ENCODE peak calls at places on chromosomes 12 and 14, in seven cellular contexts. L is fibroblast of pulmonary artery, P is mucosa of descending colon, S is lung, C is fibroblast of mammary gland, R is astrocyte of the spinal cord, I is keratinocyte. D is an unnamed sample.

GRCh38 chr12:52070243-52070925 is 606 bp downstream of the ATG101 start:
- DNase-seq in L (no peak), P (no peak), S (no peak), C (no peak), R (no peak), I (no peak), D (peak)

GRCh38 chr12:121799175-121799841 is 4.5 kb upstream of the SETD1B start:
- DNase-seq in L (peak), P (peak), S (peak), C (peak), R (peak), I (no peak), D (peak)

GRCh38 chr14:37340353-37340752 is 142.6 kb downstream of the MIPOL1 start:
- DNase-seq in L (no peak), P (no peak), S (no peak), C (no peak), R (no peak), I (no peak), D (no peak)

GRCh38 chr12:101670007-101670671 is 27.3 kb upstream of the CHPT1 start:
- DNase-seq in L (peak), P (no peak), S (peak), C (peak), R (peak), I (no peak), D (peak)

GRCh38 chr12:120498870-120499515 is 3.1 kb downstream of the DYNLL1 start:
- DNase-seq in L (no peak), P (no peak), S (no peak), C (no peak), R (no peak), I (no peak), D (no peak)

GRCh38 chr12:34599530-34600513 is 577.5 kb downstream of the ALG10 start:
- DNase-seq in L (no peak), P (peak), S (peak), C (no peak), R (no peak), I (no peak), D (no peak)

GRCh38 chr14:52267501-52268190 is at the start of gene PTGDR:
- DNase-seq in L (peak), P (peak), S (no peak), C (peak), R (peak), I (no peak), D (no peak)

GRCh38 chr12:47068539-47068938 is 10.9 kb upstream of the PCED1B start:
- DNase-seq in L (no peak), P (no peak), S (no peak), C (peak), R (peak), I (no peak), D (no peak)

GRCh38 chr14:51527073-51527472 is 124.6 kb upstream of the FRMD6 start:
- DNase-seq in L (peak), P (no peak), S (no peak), C (peak), R (peak), I (no peak), D (peak)

GRCh38 chr12:102741196-102741595 is 175.8 kb downstream of the PAH start:
- DNase-seq in L (no peak), P (no peak), S (no peak), C (no peak), R (no peak), I (no peak), D (no peak)

GRCh38 chr12:133165776-133166175 is 15.5 kb upstream of the ZNF268 start:
- DNase-seq in L (no peak), P (no peak), S (no peak), C (no peak), R (no peak), I (peak), D (no peak)

GRCh38 chr12:65823481-65824313 is 586 bp upstream of the HMGA2 start:
- DNase-seq in L (peak), P (peak), S (no peak), C (peak), R (no peak), I (no peak), D (peak)

GRCh38 chr12:107748472-107748871 is 12.5 kb downstream of the PRDM4 start:
- DNase-seq in L (peak), P (no peak), S (no peak), C (peak), R (peak), I (no peak), D (peak)

GRCh38 chr14:51780741-51781140 is 79.7 kb upstream of the GNG2 start:
- DNase-seq in L (peak), P (no peak), S (no peak), C (peak), R (no peak), I (no peak), D (peak)

GRCh38 chr12:34249271-34249670 is 227.0 kb downstream of the ALG10 start:
- DNase-seq in L (no peak), P (no peak), S (no peak), C (no peak), R (no peak), I (no peak), D (no peak)

GRCh38 chr12:116306536-116306935 is 29.0 kb upstream of the MED13L start:
- DNase-seq in L (no peak), P (no peak), S (no peak), C (no peak), R (no peak), I (no peak), D (no peak)

GRCh38 chr14:86038401-86038985 is 508.5 kb downstream of the FLRT2 start:
- DNase-seq in L (peak), P (no peak), S (peak), C (peak), R (peak), I (no peak), D (peak)

GRCh38 chr14:67429651-67430205 is 17.8 kb upstream of the PLEK2 start:
- DNase-seq in L (no peak), P (no peak), S (no peak), C (no peak), R (no peak), I (no peak), D (peak)

GRCh38 chr12:129893691-129894090 is 10.1 kb downstream of the TMEM132D start:
- DNase-seq in L (no peak), P (no peak), S (no peak), C (no peak), R (no peak), I (no peak), D (no peak)

GRCh38 chr12:3275171-3276041 is 198.2 kb downstream of the TSPAN9 start:
- DNase-seq in L (peak), P (no peak), S (peak), C (peak), R (peak), I (peak), D (peak)

GRCh38 chr12:8681129-8681902 is 16.5 kb upstream of the RIMKLB start:
- DNase-seq in L (peak), P (no peak), S (peak), C (peak), R (peak), I (peak), D (peak)

GRCh38 chr14:61434315-61434714 is 112.9 kb downstream of the PRKCH start:
- DNase-seq in L (no peak), P (no peak), S (no peak), C (no peak), R (peak), I (no peak), D (no peak)

GRCh38 chr14:101241807-101242278 is 319.5 kb upstream of the DIO3 start:
- DNase-seq in L (no peak), P (no peak), S (no peak), C (no peak), R (no peak), I (no peak), D (no peak)

GRCh38 chr12:82838123-82838522 is 151.4 kb downstream of the TMTC2 start:
- DNase-seq in L (no peak), P (no peak), S (no peak), C (no peak), R (no peak), I (no peak), D (no peak)

GRCh38 chr12:57008113-57008687 is 1.9 kb upstream of the ZBTB39 start:
- DNase-seq in L (peak), P (no peak), S (no peak), C (peak), R (peak), I (no peak), D (peak)

GRCh38 chr12:130818381-130819247 is 20.4 kb downstream of the STX2 start:
- DNase-seq in L (peak), P (peak), S (peak), C (peak), R (peak), I (peak), D (peak)

GRCh38 chr12:104667139-104667538 is 210.4 kb downstream of the CHST11 start:
- DNase-seq in L (peak), P (no peak), S (peak), C (peak), R (no peak), I (no peak), D (peak)

GRCh38 chr14:100850841-100851585 is 25.1 kb downstream of the MEG3 start:
- DNase-seq in L (peak), P (peak), S (peak), C (no peak), R (no peak), I (peak), D (no peak)

GRCh38 chr12:76144253-76144564 is 59.7 kb upstream of the NAP1L1 start:
- DNase-seq in L (peak), P (no peak), S (no peak), C (peak), R (no peak), I (no peak), D (peak)

GRCh38 chr14:90453401-90453951 is 56.6 kb downstream of the CALM1 start:
- DNase-seq in L (peak), P (no peak), S (no peak), C (no peak), R (peak), I (no peak), D (no peak)

GRCh38 chr14:85991156-85991555 is 461.2 kb downstream of the FLRT2 start:
- DNase-seq in L (no peak), P (no peak), S (no peak), C (peak), R (no peak), I (no peak), D (peak)

GRCh38 chr12:54701940-54702592 is 53.9 kb upstream of the DCD start:
- DNase-seq in L (peak), P (no peak), S (no peak), C (peak), R (peak), I (no peak), D (peak)

GRCh38 chr14:24678801-24679247 is 44.8 kb upstream of the GZMB start:
- DNase-seq in L (peak), P (peak), S (peak), C (peak), R (peak), I (peak), D (peak)

GRCh38 chr12:104420868-104421267 is 35.9 kb upstream of the CHST11 start:
- DNase-seq in L (peak), P (no peak), S (no peak), C (no peak), R (no peak), I (no peak), D (no peak)

GRCh38 chr12:27237790-27238771 is 6.0 kb upstream of the STK38L start:
- DNase-seq in L (peak), P (no peak), S (no peak), C (peak), R (no peak), I (no peak), D (peak)
- H3K4me3 ChIP-seq in L (no peak), P (no peak), S (no peak), C (no peak), R (no peak), I (no peak), D (no peak)

DNA sequence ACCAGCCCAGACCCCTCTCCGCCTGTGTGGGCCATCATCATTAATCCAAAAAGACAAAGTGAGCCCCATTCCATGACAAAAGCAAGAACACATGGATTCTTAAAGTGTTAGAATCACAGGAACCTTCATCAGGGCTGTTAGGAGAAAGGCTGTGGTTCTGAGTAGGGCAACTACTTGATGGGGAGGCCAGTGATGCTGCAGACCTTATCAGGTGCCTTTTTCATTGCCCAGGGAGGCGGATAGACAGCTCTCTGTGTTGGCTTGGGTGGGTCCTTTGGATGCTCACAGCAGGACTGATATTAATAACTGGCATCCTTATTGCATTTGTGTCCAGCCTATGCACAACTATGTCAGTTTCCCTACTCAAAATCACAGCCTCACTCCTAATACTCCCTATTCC is 2.3 kb downstream of the HEBP1 start:
- DNase-seq in L (no peak), P (no peak), S (no peak), C (no peak), R (no peak), I (no peak), D (no peak)
- TF ChIP-seq CTCF in L (no peak), P (no peak), S (no peak), C (no peak), R (no peak), I (no peak), D (no peak)

DNA sequence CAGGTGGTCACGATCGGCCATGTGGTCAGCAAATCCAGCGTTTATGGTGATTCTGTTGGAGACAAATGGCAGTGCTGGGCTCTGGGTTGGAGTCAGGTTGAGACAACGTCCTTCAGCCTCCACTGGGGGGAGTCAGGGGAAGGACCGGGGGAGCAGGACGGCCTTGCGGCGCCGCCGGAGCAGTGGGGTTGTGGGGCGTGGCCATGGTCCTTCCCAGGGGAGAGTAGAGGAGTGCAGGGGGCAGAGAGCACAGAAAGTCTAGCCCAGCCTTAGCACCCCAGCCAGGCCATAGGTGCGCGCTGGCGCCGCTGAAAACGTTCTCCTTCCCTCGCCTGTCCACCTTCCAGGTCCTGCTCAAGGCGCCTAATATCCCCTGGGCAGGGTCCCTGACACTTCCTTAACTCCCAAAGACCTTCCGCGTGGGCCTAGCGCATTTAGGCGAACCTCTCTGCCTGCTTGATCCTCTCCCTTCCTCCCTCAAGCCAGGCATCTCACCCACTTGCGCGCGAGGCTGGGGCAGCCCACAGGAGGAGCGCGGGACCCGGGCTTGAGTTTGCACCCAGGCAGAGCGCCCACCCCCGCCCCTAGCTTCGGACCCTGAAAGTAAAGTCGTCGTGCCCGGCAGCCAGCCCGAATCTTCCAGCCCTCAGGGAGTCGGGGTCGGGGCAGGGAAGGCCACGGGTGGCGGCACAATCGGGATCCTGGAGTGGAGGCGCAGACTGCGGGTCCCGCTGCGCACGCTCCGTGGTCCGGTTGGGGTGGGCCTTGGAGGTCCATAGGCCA is 3.1 kb upstream of the KIF26A start:
- DNase-seq in L (peak), P (peak), S (no peak), C (peak), R (no peak), I (no peak), D (no peak)
- H3K4me3 ChIP-seq in L (no peak), P (no peak), S (no peak), C (no peak), R (no peak), I (no peak), D (no peak)

DNA sequence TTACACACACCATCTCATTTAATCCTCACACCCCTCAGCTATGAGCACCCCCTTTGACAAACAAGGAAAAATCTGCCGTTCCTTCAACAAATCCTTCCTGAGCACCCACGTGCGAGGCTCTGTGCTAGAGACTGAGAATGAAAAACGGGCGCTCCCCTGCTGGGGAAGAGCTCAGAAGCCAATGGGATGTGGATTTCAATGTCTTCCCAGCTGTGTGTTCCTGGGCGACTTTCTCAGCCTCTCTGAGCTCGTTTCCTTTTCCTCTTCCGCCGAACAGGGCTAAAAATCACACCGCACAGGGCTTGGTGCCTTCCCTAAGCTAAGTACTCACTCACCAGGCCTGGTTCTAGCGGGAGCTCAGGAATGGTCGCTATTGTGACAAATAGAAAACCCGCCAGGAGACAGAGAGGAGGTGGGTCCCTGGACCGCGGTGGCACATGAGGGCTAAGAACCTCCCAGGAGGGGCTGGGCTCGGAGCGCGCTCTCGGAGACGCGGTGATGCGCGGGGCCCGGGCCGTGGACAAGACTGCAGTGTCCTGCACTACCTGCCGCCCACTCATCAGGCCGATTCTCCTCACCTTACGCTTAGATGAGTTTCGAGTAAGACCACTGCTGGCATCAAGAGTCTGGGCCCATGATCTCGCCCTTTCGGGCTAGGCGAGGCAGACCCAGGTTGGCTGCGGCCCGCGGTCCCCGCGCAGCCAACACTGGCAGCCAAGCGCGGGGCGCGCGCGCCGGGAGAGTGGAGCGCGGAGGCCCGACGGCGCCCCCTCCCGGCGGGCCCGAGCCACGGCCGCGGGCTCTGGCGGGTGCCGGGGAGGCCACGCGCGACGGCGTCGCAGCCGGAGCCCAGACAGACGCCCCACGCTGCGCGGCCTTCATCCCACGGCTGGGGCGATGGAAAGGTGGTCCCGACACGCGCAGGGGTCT is 17.0 kb downstream of the ZDHHC22 start:
- DNase-seq in L (peak), P (peak), S (no peak), C (peak), R (peak), I (no peak), D (peak)
- TF ChIP-seq CTCF in L (no peak), P (peak), S (peak), C (no peak), R (peak), I (peak), D (no peak)

D was measured in foreskin fibroblast.